ENCODE peak calls at places on chromosomes 3 and 15, in nine cellular contexts. X is WERI-Rb-1; M is astrocyte; Q is colonic mucosa; H is naive thymus-derived CD4-positive, alpha-beta T cell; R is brain microvascular endothelial cell; T is spleen; N is lower lobe of right lung; G is GM23338. F is an unnamed sample.

GRCh38 chr3:141336672-141337522 is 31.4 kb upstream of the ZBTB38 start:
- DNase-seq in X (no peak), M (peak; percentile 89), Q (no peak), H (no peak), R (peak; percentile 84), T (no peak), N (no peak), G (no peak), F (no peak)

GRCh38 chr3:45985532-45986302 is 9.9 kb downstream of the FYCO1 start:
- DNase-seq in X (no peak), M (no peak), Q (no peak), H (no peak), R (no peak), T (no peak), N (no peak), G (no peak), F (no peak)

GRCh38 chr15:68379759-68380290 is 52.1 kb downstream of the ITGA11 start:
- DNase-seq in X (no peak), M (no peak), Q (no peak), H (no peak), R (no peak), T (no peak), N (no peak), G (no peak), F (no peak)

GRCh38 chr3:126434931-126435411 is 40.3 kb downstream of the CFAP100 start:
- DNase-seq in X (no peak), M (no peak), Q (no peak), H (no peak), R (no peak), T (peak; percentile 54), N (no peak), G (no peak), F (no peak)

GRCh38 chr3:69240651-69241578 is 118.5 kb upstream of the LMOD3 start:
- DNase-seq in X (no peak), M (peak; percentile 66), Q (no peak), H (no peak), R (peak; percentile 14), T (no peak), N (peak; percentile 62), G (peak; percentile 33), F (no peak)

GRCh38 chr3:8869613-8870012 is 93.7 kb downstream of the RAD18 start:
- DNase-seq in X (no peak), M (peak; percentile 100), Q (no peak), H (no peak), R (peak; percentile 94), T (no peak), N (no peak), G (no peak), F (no peak)

GRCh38 chr15:32872606-32873291 is 154.9 kb downstream of the GREM1 start:
- DNase-seq in X (no peak), M (peak; percentile 71), Q (peak; percentile 34), H (no peak), R (no peak), T (no peak), N (no peak), G (no peak), F (no peak)

GRCh38 chr15:90087454-90088154 is 14.7 kb downstream of the IDH2 start:
- DNase-seq in X (peak; percentile 53), M (no peak), Q (no peak), H (no peak), R (no peak), T (no peak), N (no peak), G (peak; percentile 58), F (no peak)

GRCh38 chr15:68277131-68277604 is 377 bp upstream of the FEM1B start:
- DNase-seq in X (peak; percentile 59), M (peak; percentile 52), Q (peak; percentile 48), H (no peak), R (no peak), T (no peak), N (peak; percentile 53), G (peak; percentile 87), F (no peak)

GRCh38 chr3:42473083-42473932 is 29.1 kb upstream of the VIPR1 start:
- DNase-seq in X (no peak), M (peak; percentile 2), Q (peak; percentile 54), H (no peak), R (peak; percentile 73), T (no peak), N (peak; percentile 71), G (no peak), F (no peak)

GRCh38 chr3:188046561-188047213 is 107.3 kb upstream of the LPP start:
- DNase-seq in X (peak; percentile 29), M (peak; percentile 55), Q (no peak), H (no peak), R (no peak), T (no peak), N (no peak), G (no peak), F (no peak)

GRCh38 chr15:40325700-40326099 is 2.2 kb downstream of the INAFM2 start:
- DNase-seq in X (no peak), M (no peak), Q (no peak), H (no peak), R (no peak), T (no peak), N (no peak), G (no peak), F (no peak)

GRCh38 chr3:46469680-46470357 is 5.1 kb upstream of the LTF start:
- DNase-seq in X (no peak), M (no peak), Q (no peak), H (peak; percentile 12), R (no peak), T (no peak), N (no peak), G (no peak), F (no peak)

GRCh38 chr3:44318929-44319328 is 19.6 kb upstream of the TCAIM start:
- DNase-seq in X (peak; percentile 77), M (no peak), Q (no peak), H (no peak), R (no peak), T (no peak), N (no peak), G (peak; percentile 75), F (no peak)

GRCh38 chr3:133662256-133662773 is 574 bp upstream of the TOPBP1 start:
- DNase-seq in X (peak; percentile 30), M (peak; percentile 36), Q (peak; percentile 27), H (peak; percentile 26), R (peak; percentile 28), T (no peak), N (no peak), G (peak; percentile 37), F (no peak)

DNA sequence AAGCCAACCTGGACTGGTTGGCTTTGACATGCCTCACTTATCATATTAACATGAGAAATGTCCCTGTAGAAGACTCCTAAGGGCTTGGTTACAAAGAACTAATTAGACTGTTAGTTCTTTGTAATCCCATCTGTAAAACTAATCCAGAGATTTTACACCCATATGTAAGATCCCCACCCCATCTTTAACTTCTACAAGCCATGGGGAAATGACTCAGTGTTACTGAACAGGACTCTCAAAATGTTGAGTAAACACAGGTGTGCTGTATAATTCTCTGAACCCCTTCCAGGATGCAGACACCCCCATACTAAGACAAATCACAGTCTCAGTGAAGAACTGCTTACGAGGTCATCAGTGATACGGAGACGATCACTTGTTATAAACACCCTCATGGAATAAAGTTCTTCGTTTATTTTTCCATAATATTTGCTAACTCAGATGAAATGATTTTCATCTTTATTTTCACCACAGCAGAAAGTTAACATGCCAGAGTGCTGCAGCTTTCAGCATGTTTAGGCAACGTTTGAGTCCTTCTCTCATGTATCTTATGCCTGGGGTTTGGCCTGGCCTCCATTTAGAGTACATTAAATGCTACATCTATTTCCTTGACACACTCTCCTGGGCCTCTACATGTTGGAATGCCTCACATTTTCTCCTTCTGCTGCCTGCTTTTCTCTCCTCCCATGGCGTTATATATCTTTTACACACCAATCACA is 55.3 kb upstream of the LEKR1 start:
- DNase-seq in X (no peak), M (no peak), Q (no peak), H (no peak), R (no peak), T (no peak), N (no peak), G (no peak), F (no peak)
- H3K27ac ChIP-seq in X (no peak overlapping the region), M (no peak overlapping the region), Q (no peak overlapping the region), H (no peak overlapping the region), R (no peak overlapping the region), T (no peak overlapping the region), N (no peak overlapping the region), G (no peak overlapping the region), F (no peak overlapping the region)

DNA sequence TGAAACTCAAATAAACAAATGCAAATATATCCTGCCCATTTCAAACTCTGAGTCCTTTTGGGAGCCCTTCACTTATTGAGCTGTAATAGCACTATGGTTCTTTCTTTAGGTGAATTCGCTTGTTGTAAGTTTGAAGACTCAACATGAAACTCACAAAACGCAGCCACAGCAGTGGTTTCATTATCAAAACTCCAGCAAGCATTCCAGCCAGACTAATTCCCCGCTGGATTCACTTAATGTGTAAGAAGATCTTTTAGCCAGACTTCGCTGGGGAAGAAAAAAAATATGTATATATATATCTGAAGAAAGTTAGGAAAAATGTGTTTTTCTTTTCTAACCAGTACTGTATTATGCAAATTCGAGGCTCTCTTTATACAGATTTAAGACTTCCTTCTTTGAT is 241.1 kb downstream of the WNT5A start:
- DNase-seq in X (no peak), M (no peak), Q (no peak), H (no peak), R (peak; percentile 22), T (no peak), N (no peak), G (no peak), F (no peak)
- H3K4me3 ChIP-seq in X (no peak overlapping the region), M (no peak overlapping the region), Q (no peak overlapping the region), H (no peak overlapping the region), R (no peak overlapping the region), T (no peak overlapping the region), N (no peak overlapping the region), G (no peak overlapping the region), F (no peak overlapping the region)

GRCh38 chr15:36879568-36880225 is 220.7 kb downstream of the MEIS2 start:
- DNase-seq in X (no peak), M (no peak), Q (no peak), H (no peak), R (no peak), T (no peak), N (no peak), G (peak; percentile 64), F (no peak)
- H3K27me3 ChIP-seq in X (no peaks in the 10 kb centered on the region), M (peaks cover 71% of the 10 kb centered on the region), Q (peaks cover 59% of the 10 kb centered on the region), H (peaks cover 4% of the 10 kb centered on the region), R (peaks cover 60% of the 10 kb centered on the region), T (peaks cover 36% of the 10 kb centered on the region), N (peaks cover 72% of the 10 kb centered on the region), G (peaks cover 100% of the 10 kb centered on the region), F (peaks cover 49% of the 10 kb centered on the region)

DNA sequence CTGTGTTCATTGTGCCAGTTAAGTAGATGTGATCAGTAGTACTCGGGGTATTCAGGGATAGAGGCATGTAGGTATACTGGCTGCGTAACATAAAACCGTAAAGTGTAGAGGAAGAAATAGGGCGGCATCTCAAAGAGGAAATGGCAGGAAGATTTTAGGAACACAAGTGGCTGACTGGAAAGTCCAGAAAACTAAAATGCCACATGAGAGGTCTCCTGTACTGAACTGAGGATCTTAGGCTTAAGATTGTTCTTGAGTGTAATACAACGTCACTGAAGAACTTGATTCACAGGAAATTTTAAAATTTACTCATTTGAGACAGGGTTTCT is 2.3 kb upstream of the LMLN start:
- DNase-seq in X (no peak), M (no peak), Q (no peak), H (no peak), R (no peak), T (no peak), N (no peak), G (no peak), F (no peak)
- H3K27ac ChIP-seq in X (no peak overlapping the region), M (peak overlapping the region; percentile 56), Q (no peak overlapping the region), H (peak overlapping the region; percentile 86), R (peak overlapping the region; percentile 5), T (peak overlapping the region; percentile 54), N (peak overlapping the region; percentile 78), G (peak overlapping the region; percentile 96), F (no peak overlapping the region)

F was measured in effector memory CD4-positive, alpha-beta T cell.